ENCODE peak calls at places on chromosomes 7 and 10, in eight cellular contexts. V is lower lobe of right lung, N is aorta, K is neural progenitor cell, J is uterus, P is A549, O is AG04450, R is colonic mucosa. G is an unnamed sample.

GRCh38 chr10:50219646-50220045 is 31.7 kb downstream of the ASAH2 start:
- DNase-seq in K (no peak), V (no peak), O (no peak), R (no peak), J (no peak), N (no peak), P (no peak), G (no peak)

GRCh38 chr10:118572286-118573041 is 23.0 kb downstream of the PRLHR start:
- DNase-seq in J (no peak), N (no peak), R (no peak), P (no peak), V (no peak), O (no peak), K (no peak), G (no peak)

GRCh38 chr7:90980545-90980944 is 283.7 kb upstream of the FZD1 start:
- DNase-seq in K (no peak), P (no peak), O (no peak), J (no peak), R (no peak), N (no peak), V (no peak), G (no peak)

GRCh38 chr10:79392020-79392398 is 44.7 kb downstream of the PPIF start:
- DNase-seq in N (no peak), J (no peak), V (peak; percentile 23), P (no peak), K (no peak), O (no peak), R (no peak), G (peak; percentile 69)

GRCh38 chr10:133306941-133307379 is 1.7 kb downstream of the TUBGCP2 start:
- DNase-seq in J (no peak), K (no peak), O (no peak), N (no peak), V (no peak), R (no peak), P (no peak), G (no peak)

GRCh38 chr7:82507976-82508677 is 64.5 kb upstream of the CACNA2D1 start:
- DNase-seq in K (no peak), P (no peak), N (no peak), O (no peak), R (peak; percentile 36), J (no peak), V (no peak), G (no peak)

GRCh38 chr7:2198206-2198605 is 34.5 kb downstream of the MAD1L1 start:
- DNase-seq in O (no peak), R (no peak), V (peak; percentile 87), K (no peak), P (no peak), N (no peak), J (no peak), G (no peak)

GRCh38 chr7:108034586-108034985 is 31.6 kb upstream of the LAMB1 start:
- DNase-seq in V (no peak), O (no peak), R (no peak), J (no peak), N (no peak), K (no peak), P (no peak), G (no peak)

GRCh38 chr7:1950066-1950622 is 280.1 kb downstream of the ELFN1 start:
- DNase-seq in P (no peak), J (no peak), R (no peak), K (no peak), V (peak; percentile 48), N (peak; percentile 67), O (no peak), G (no peak)

GRCh38 chr7:105963038-105963667 is at the start of gene CDHR3:
- DNase-seq in V (no peak), O (no peak), R (no peak), J (no peak), N (no peak), P (no peak), K (no peak), G (no peak)

GRCh38 chr7:124701955-124702354 is 63.6 kb downstream of the GPR37 start:
- DNase-seq in V (no peak), N (no peak), R (no peak), O (no peak), P (no peak), K (no peak), J (no peak), G (no peak)

GRCh38 chr10:97887399-97887798 is 37.8 kb downstream of the GOLGA7B start:
- DNase-seq in P (no peak), O (no peak), J (no peak), K (no peak), N (no peak), R (no peak), V (no peak), G (no peak)

GRCh38 chr10:103709341-103709920 is 145.9 kb downstream of the SH3PXD2A start:
- DNase-seq in V (no peak), R (no peak), O (no peak), N (no peak), K (no peak), J (no peak), P (no peak), G (no peak)

GRCh38 chr7:16399916-16400895 is 21.1 kb downstream of the CRPPA start:
- DNase-seq in V (no peak), N (no peak), K (no peak), P (peak; percentile 28), J (no peak), O (no peak), R (no peak), G (no peak)

GRCh38 chr10:101781655-101781983 is 1.6 kb downstream of the NPM3 start:
- DNase-seq in P (no peak), K (no peak), N (peak; percentile 56), R (no peak), V (no peak), O (no peak), J (no peak), G (no peak)

GRCh38 chr7:146659732-146660131 is 543.1 kb downstream of the CNTNAP2 start:
- DNase-seq in O (no peak), J (no peak), V (no peak), N (no peak), K (no peak), P (no peak), R (no peak), G (no peak)

GRCh38 chr10:117005454-117006055 is 568 bp upstream of the SHTN1 start:
- DNase-seq in R (peak; percentile 32), V (no peak), O (no peak), P (peak; percentile 74), N (no peak), K (peak; percentile 75), J (peak; percentile 15), G (no peak)

GRCh38 chr10:49222170-49222569 is 34.0 kb upstream of the TMEM273 start:
- DNase-seq in O (no peak), K (no peak), P (peak; percentile 10), R (no peak), J (no peak), N (no peak), V (no peak), G (no peak)

GRCh38 chr7:26397786-26398435 is 106.2 kb downstream of the SNX10 start:
- DNase-seq in N (peak; percentile 85), P (peak; percentile 49), R (peak; percentile 59), O (no peak), J (no peak), V (no peak), K (peak; percentile 78), G (no peak)

DNA sequence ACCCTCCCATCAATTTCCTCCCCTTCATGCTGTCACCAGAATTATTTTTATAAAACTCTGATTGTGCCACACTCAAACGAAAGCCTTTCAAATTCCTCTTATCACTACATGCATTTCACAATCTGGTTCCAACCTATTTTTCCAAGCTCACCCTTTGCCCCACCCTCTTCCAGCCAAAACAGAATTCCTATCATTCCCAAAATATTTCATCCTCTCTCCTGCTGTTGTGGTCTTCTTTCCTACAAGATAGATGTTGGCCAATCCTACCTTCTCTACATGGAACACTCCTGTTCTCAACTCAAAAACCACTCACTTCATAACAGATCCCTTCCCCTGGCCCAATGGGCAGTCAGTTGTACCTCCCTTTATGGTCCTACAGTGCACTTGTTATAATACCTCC is 111.5 kb downstream of the ELAPOR2 start:
- DNase-seq in R (no peak), J (no peak), K (no peak), O (no peak), P (no peak), N (no peak), V (no peak), G (no peak)
- H3K4me3 ChIP-seq in R (no peak overlapping the region), J (no peak overlapping the region), K (no peak overlapping the region), O (no peak overlapping the region), P (no peak overlapping the region), N (no peak overlapping the region), V (no peak overlapping the region), G (no peak overlapping the region)

GRCh38 chr10:126904807-126905686 is at the start of gene DOCK1:
- DNase-seq in O (peak; percentile 18), R (peak; percentile 79), J (peak; percentile 56), V (peak; percentile 80), P (peak; percentile 75), N (peak; percentile 92), K (peak; percentile 86), G (no peak)
- H3K27ac ChIP-seq in O (peak within 1 kb of the TSS; percentile 65), R (peak within 1 kb of the TSS; percentile 55), J (peak within 1 kb of the TSS; percentile 86), V (peak within 1 kb of the TSS; percentile 78), P (peak within 1 kb of the TSS; percentile 86), N (peak within 1 kb of the TSS; percentile 71), K (no peak within 1 kb of the TSS), G (peak within 1 kb of the TSS; percentile 90)

DNA sequence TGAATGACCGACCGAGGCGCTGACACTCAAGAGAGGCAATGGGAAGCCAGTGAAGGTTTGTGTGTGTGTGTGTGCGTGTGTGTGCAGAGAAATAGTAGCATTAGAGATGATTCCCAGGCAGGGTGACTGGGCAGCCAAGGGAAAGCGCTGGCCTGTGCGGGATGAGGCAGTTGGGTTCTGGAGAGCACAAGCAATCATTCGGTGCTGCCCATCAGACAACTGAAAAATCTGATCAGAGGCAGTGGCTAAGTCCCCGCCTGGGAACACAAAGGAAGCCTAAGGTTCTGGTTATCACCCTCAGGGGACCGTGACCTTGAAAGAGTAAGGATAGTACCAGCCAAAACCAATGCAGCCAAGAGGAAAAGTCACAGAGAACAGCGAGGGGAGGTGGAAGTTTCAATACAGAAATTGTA is 899 bp upstream of the PDCD4 start:
- DNase-seq in N (no peak), P (no peak), K (peak; percentile 17), R (no peak), V (no peak), J (no peak), O (no peak), G (no peak)
- H3K4me3 ChIP-seq in N (no peak overlapping the region), P (peak overlapping the region; percentile 78), K (no peak overlapping the region), R (peak overlapping the region; percentile 93), V (peak overlapping the region; percentile 82), J (no peak overlapping the region), O (no peak overlapping the region), G (peak overlapping the region; percentile 97)

GRCh38 chr10:4070921-4071320 is 285.9 kb upstream of the KLF6 start:
- DNase-seq in P (no peak), N (no peak), V (no peak), J (no peak), O (no peak), K (no peak), R (no peak), G (no peak)

GRCh38 chr10:4070171-4070570 is 285.2 kb upstream of the KLF6 start:
- DNase-seq in N (no peak), R (no peak), O (no peak), P (no peak), K (no peak), J (no peak), V (no peak), G (no peak)

GRCh38 chr10:4075443-4075842 is 290.4 kb upstream of the KLF6 start:
- DNase-seq in O (no peak), R (no peak), P (no peak), J (no peak), K (no peak), V (no peak), N (no peak), G (no peak)

GRCh38 chr10:4074559-4075407 is 289.8 kb upstream of the KLF6 start:
- DNase-seq in N (no peak), K (no peak), V (no peak), P (no peak), J (no peak), R (no peak), O (no peak), G (no peak)

GRCh38 chr10:4073912-4074311 is 288.9 kb upstream of the KLF6 start:
- DNase-seq in O (no peak), P (no peak), K (no peak), R (no peak), J (no peak), N (peak; percentile 82), V (no peak), G (no peak)
- H3K27ac ChIP-seq in O (no peak overlapping the region), P (no peak overlapping the region), K (no peak overlapping the region), R (no peak overlapping the region), J (no peak overlapping the region), N (no peak overlapping the region), V (no peak overlapping the region), G (peak overlapping the region; percentile 57)